ENCODE peak calls at places on chromosome 21, in eight cellular contexts. D is HCT116, R is neural progenitor cell, F is hepatocyte, U is GM23338, M is PC-3, K is A673, G is keratinocyte. Q is an unnamed sample.

GRCh38 chr21:34715518-34715917 is 46.7 kb downstream of the CLIC6 start:
- DNase-seq in D (no peak), R (no peak), F (no peak), U (no peak), M (no peak), K (peak), G (no peak), Q (no peak)

GRCh38 chr21:25457946-25458345 is 149.3 kb downstream of the MRPL39 start:
- DNase-seq in D (no peak), R (no peak), F (no peak), U (no peak), M (no peak), K (no peak), G (no peak), Q (no peak)

GRCh38 chr21:39568380-39568779 is 44.4 kb upstream of the B3GALT5 start:
- DNase-seq in D (no peak), R (no peak), F (no peak), U (no peak), M (no peak), K (no peak), G (no peak), Q (no peak)

GRCh38 chr21:39204134-39204533 is 20.9 kb upstream of the PSMG1 start:
- DNase-seq in D (no peak), R (no peak), F (no peak), U (no peak), M (no peak), K (no peak), G (no peak), Q (no peak)

GRCh38 chr21:43775795-43776430 is at the start of gene CSTB:
- DNase-seq in D (peak), R (peak), F (peak), U (peak), M (peak), K (peak), G (no peak), Q (no peak)

GRCh38 chr21:24290151-24290833 is 1317.0 kb downstream of the MRPL39 start:
- DNase-seq in D (no peak), R (no peak), F (no peak), U (no peak), M (no peak), K (no peak), G (no peak), Q (no peak)

GRCh38 chr21:38875694-38876492 is 70.2 kb downstream of the ETS2 start:
- DNase-seq in D (no peak), R (no peak), F (no peak), U (no peak), M (no peak), K (no peak), G (no peak), Q (no peak)

GRCh38 chr21:18340387-18340942 is 63.1 kb downstream of the TMPRSS15 start:
- DNase-seq in D (no peak), R (no peak), F (no peak), U (no peak), M (peak), K (no peak), G (no peak), Q (no peak)

GRCh38 chr21:37862536-37862935 is 53.7 kb downstream of the KCNJ6 start:
- DNase-seq in D (no peak), R (peak), F (peak), U (peak), M (peak), K (no peak), G (no peak), Q (no peak)

GRCh38 chr21:18245493-18245967 is 897 bp downstream of the CHODL start:
- DNase-seq in D (no peak), R (peak), F (peak), U (no peak), M (no peak), K (no peak), G (no peak), Q (no peak)

GRCh38 chr21:30924171-30924680 is 42.8 kb upstream of the KRTAP11-1 start:
- DNase-seq in D (no peak), R (no peak), F (peak), U (no peak), M (no peak), K (no peak), G (no peak), Q (no peak)

GRCh38 chr21:46171585-46171984 is 12.7 kb downstream of the SPATC1L start:
- DNase-seq in D (no peak), R (no peak), F (no peak), U (no peak), M (no peak), K (no peak), G (no peak), Q (no peak)

GRCh38 chr21:31687108-31687507 is 27.6 kb downstream of the SOD1 start:
- DNase-seq in D (no peak), R (no peak), F (no peak), U (no peak), M (no peak), K (no peak), G (no peak), Q (no peak)

GRCh38 chr21:46325073-46325912 is 1.3 kb downstream of the PCNT start:
- DNase-seq in D (peak), R (peak), F (peak), U (peak), M (peak), K (peak), G (no peak), Q (peak)

GRCh38 chr21:25428537-25428936 is 178.7 kb downstream of the MRPL39 start:
- DNase-seq in D (no peak), R (no peak), F (no peak), U (no peak), M (no peak), K (no peak), G (no peak), Q (no peak)

GRCh38 chr21:17538576-17538975 is 25.7 kb downstream of the CXADR start:
- DNase-seq in D (no peak), R (no peak), F (no peak), U (no peak), M (no peak), K (no peak), G (no peak), Q (no peak)

GRCh38 chr21:16186742-16187141 is 457.0 kb downstream of the USP25 start:
- DNase-seq in D (no peak), R (no peak), F (no peak), U (no peak), M (no peak), K (no peak), G (no peak), Q (no peak)

GRCh38 chr21:39047046-39047445 is 136.2 kb downstream of the PSMG1 start:
- DNase-seq in D (no peak), R (no peak), F (no peak), U (no peak), M (no peak), K (no peak), G (no peak), Q (no peak)

GRCh38 chr21:39137248-39138186 is 45.7 kb downstream of the PSMG1 start:
- DNase-seq in D (no peak), R (peak), F (peak), U (peak), M (peak), K (no peak), G (no peak), Q (no peak)

GRCh38 chr21:16419188-16419874 is 689.5 kb downstream of the USP25 start:
- DNase-seq in D (no peak), R (peak), F (peak), U (peak), M (no peak), K (no peak), G (no peak), Q (no peak)

GRCh38 chr21:31804008-31804394 is 68.8 kb upstream of the HUNK start:
- DNase-seq in D (no peak), R (no peak), F (no peak), U (no peak), M (no peak), K (no peak), G (no peak), Q (no peak)

GRCh38 chr21:39094087-39094785 is 89.0 kb downstream of the PSMG1 start:
- DNase-seq in D (no peak), R (no peak), F (no peak), U (no peak), M (no peak), K (no peak), G (no peak), Q (no peak)

GRCh38 chr21:38619865-38620513 is 121.7 kb upstream of the ERG start:
- DNase-seq in D (no peak), R (no peak), F (no peak), U (no peak), M (peak), K (no peak), G (no peak), Q (no peak)

GRCh38 chr21:35195232-35195631 is 146.1 kb upstream of the RUNX1 start:
- DNase-seq in D (no peak), R (no peak), F (no peak), U (no peak), M (peak), K (no peak), G (no peak), Q (no peak)

GRCh38 chr21:31132574-31133242 is 94.4 kb upstream of the KRTAP19-8 start:
- DNase-seq in D (no peak), R (no peak), F (no peak), U (no peak), M (no peak), K (no peak), G (no peak), Q (no peak)

GRCh38 chr21:14121719-14122118 is 89.0 kb downstream of the LIPI start:
- DNase-seq in D (no peak), R (no peak), F (no peak), U (no peak), M (no peak), K (no peak), G (no peak), Q (no peak)

GRCh38 chr21:17660862-17661261 is 48.2 kb upstream of the BTG3 start:
- DNase-seq in D (no peak), R (no peak), F (no peak), U (no peak), M (no peak), K (no peak), G (no peak), Q (no peak)

GRCh38 chr21:22554690-22555316 is 1556.6 kb downstream of the NCAM2 start:
- DNase-seq in D (no peak), R (no peak), F (no peak), U (no peak), M (no peak), K (peak), G (no peak), Q (no peak)

GRCh38 chr21:46227811-46228344 is 696 bp downstream of the LSS start:
- DNase-seq in D (no peak), R (peak), F (peak), U (peak), M (no peak), K (no peak), G (no peak), Q (no peak)

GRCh38 chr21:15005391-15005790 is 59.4 kb downstream of the NRIP1 start:
- DNase-seq in D (no peak), R (peak), F (no peak), U (peak), M (no peak), K (no peak), G (no peak), Q (no peak)

GRCh38 chr21:39184050-39184980 is 1.1 kb upstream of the PSMG1 start:
- DNase-seq in D (no peak), R (no peak), F (no peak), U (no peak), M (peak), K (peak), G (no peak), Q (no peak)

GRCh38 chr21:46264690-46265144 is 20.7 kb downstream of the MCM3AP start:
- DNase-seq in D (no peak), R (no peak), F (no peak), U (peak), M (no peak), K (no peak), G (no peak), Q (no peak)

GRCh38 chr21:46157987-46158451 is 2.6 kb upstream of the FTCD start:
- DNase-seq in D (no peak), R (no peak), F (peak), U (no peak), M (no peak), K (no peak), G (no peak), Q (no peak)

GRCh38 chr21:38773108-38774061 is 32.3 kb upstream of the ETS2 start:
- DNase-seq in D (peak), R (no peak), F (peak), U (no peak), M (peak), K (peak), G (peak), Q (peak)

GRCh38 chr21:31176080-31176551 is 137.8 kb upstream of the KRTAP19-8 start:
- DNase-seq in D (no peak), R (no peak), F (no peak), U (no peak), M (no peak), K (no peak), G (no peak), Q (no peak)

GRCh38 chr21:35438643-35439404 is 389.7 kb upstream of the RUNX1 start:
- DNase-seq in D (no peak), R (no peak), F (peak), U (no peak), M (no peak), K (no peak), G (no peak), Q (no peak)

GRCh38 chr21:39175154-39175553 is 8.1 kb downstream of the PSMG1 start:
- DNase-seq in D (no peak), R (no peak), F (peak), U (peak), M (peak), K (peak), G (no peak), Q (no peak)

GRCh38 chr21:38979271-38980196 is 173.8 kb downstream of the ETS2 start:
- DNase-seq in D (no peak), R (peak), F (peak), U (peak), M (peak), K (no peak), G (no peak), Q (peak)

GRCh38 chr21:43634618-43635017 is 24.7 kb downstream of the HSF2BP start:
- DNase-seq in D (no peak), R (no peak), F (no peak), U (no peak), M (no peak), K (no peak), G (no peak), Q (no peak)

GRCh38 chr21:33641339-33642026 is at the start of gene CRYZL1:
- DNase-seq in D (peak), R (peak), F (peak), U (peak), M (peak), K (peak), G (peak), Q (peak)

GRCh38 chr21:33642027-33642895 is at the start of gene ITSN1:
- DNase-seq in D (peak), R (peak), F (peak), U (peak), M (peak), K (peak), G (peak), Q (peak)

GRCh38 chr21:33643658-33644311 is 1.5 kb downstream of the ITSN1 start:
- DNase-seq in D (no peak), R (peak), F (peak), U (peak), M (peak), K (peak), G (no peak), Q (no peak)

GRCh38 chr21:33644383-33645074 is 2.2 kb downstream of the ITSN1 start:
- DNase-seq in D (no peak), R (peak), F (peak), U (peak), M (peak), K (peak), G (no peak), Q (no peak)

GRCh38 chr21:33642896-33643657 is 776 bp downstream of the ITSN1 start:
- DNase-seq in D (no peak), R (peak), F (peak), U (peak), M (peak), K (peak), G (no peak), Q (peak)
- TF ChIP-seq EZH2 in D (no peak), R (no peak), F (no peak), U (no peak), M (no peak), K (no peak), G (no peak), Q (no peak)

DNA sequence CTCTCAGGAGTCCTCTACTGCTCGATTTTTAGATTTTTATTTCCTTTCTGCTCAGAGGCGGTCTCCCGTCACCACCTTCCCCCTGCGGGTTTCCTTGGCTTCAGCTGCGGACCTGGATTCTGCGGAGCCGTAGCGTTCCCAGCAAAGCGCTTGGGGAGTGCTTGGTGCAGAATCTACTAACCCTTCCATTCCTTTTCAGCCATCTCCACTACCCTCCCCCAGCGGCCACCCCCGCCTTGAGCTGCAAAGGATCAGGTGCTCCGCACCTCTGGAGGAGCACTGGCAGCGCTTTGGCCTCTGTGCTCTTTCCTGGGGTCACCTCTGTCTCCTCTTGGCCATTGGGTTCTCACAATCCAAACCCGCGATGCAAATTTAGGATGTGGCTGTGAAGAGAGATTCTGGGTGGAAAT is 3.8 kb downstream of the OLIG2 start:
- DNase-seq in D (no peak), R (peak), F (no peak), U (peak), M (no peak), K (no peak), G (no peak), Q (no peak)
- TF ChIP-seq EZH2 in D (no peak), R (peak), F (no peak), U (no peak), M (no peak), K (peak), G (no peak), Q (no peak)

DNA sequence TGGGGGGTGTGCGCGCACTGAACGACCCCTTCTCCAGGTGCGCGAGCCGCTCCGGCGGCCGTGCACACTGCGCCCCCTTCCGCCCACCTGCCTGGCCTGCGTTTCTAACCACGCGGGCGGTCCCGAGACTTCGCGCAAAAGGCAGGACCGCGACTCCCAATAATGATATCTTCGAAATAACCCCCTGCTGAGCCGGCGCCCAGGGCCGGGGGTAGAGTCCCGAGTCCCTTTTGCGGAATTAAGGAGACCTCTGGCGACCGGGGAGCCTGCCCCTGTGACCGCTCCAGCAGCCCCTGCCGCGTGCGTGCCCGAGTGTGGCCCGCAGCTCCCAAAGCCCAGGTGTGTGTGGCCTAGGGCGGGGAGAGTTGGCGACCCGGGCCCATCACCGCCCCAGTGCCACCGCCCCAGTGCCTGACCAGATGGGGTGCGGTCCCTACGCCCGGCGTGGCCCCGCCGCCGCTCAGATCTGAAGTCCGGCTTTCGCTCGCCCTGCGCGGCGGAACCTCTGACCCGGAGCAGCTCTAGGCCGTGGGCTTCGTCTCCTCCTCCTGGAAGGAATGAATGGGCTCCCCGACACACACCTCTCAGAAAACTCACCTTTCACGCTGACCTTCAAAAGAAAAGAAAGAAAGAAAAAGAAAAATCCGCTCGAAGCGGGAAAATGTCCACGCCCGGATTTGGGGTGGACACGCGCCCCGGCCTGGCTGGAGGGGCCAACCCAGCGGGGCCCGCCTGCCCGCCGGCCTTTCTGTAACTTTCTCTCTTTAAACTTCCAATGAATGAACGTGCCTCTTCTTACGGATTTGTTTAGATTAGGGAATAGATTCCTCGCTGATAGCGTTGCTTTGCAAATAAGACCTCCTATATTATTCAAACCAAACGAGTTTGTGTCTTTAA is 5.5 kb upstream of the SIM2 start:
- DNase-seq in D (no peak), R (peak), F (no peak), U (peak), M (no peak), K (no peak), G (no peak), Q (no peak)
- TF ChIP-seq EZH2 in D (no peak), R (peak), F (peak), U (peak), M (no peak), K (no peak), G (peak), Q (no peak)

GRCh38 chr21:44931501-44932365 is 8.1 kb upstream of the SLX9 start:
- DNase-seq in D (no peak), R (no peak), F (no peak), U (no peak), M (peak), K (peak), G (no peak), Q (no peak)

GRCh38 chr21:44930543-44930981 is 9.3 kb upstream of the SLX9 start:
- DNase-seq in D (no peak), R (no peak), F (no peak), U (no peak), M (peak), K (peak), G (no peak), Q (no peak)

GRCh38 chr21:44929242-44929798 is 8.6 kb upstream of the ITGB2 start:
- DNase-seq in D (no peak), R (no peak), F (no peak), U (no peak), M (peak), K (no peak), G (no peak), Q (no peak)

GRCh38 chr21:44931137-44931500 is 8.7 kb upstream of the SLX9 start:
- DNase-seq in D (no peak), R (no peak), F (no peak), U (peak), M (peak), K (peak), G (no peak), Q (no peak)

GRCh38 chr21:44929799-44930542 is 9.3 kb upstream of the ITGB2 start:
- DNase-seq in D (no peak), R (no peak), F (no peak), U (no peak), M (no peak), K (no peak), G (no peak), Q (no peak)
- TF ChIP-seq EZH2 in D (no peak), R (no peak), F (no peak), U (peak), M (no peak), K (no peak), G (no peak), Q (no peak)

DNA sequence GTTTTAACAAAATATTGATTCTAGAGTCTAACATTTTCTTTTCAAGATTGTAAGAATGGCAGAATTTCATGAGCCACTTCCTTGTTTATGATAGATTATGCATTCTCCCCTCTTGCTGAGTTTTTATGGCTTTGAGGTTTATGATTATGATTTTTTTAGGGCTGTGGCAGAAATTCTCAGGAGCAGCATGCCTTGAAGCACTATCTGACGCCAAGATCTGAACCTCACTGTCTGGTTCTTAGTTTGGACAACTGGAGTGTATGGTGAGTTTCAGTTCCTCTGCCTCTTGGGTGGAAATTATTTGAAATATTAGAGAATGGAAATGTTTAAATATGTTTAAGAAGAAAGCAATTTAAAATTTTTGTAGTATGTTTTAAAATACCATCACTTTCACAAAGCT is 10.2 kb downstream of the USP16 start:
- DNase-seq in D (no peak), R (no peak), F (no peak), U (no peak), M (no peak), K (no peak), G (no peak), Q (no peak)
- TF ChIP-seq EZH2 in D (no peak), R (no peak), F (no peak), U (no peak), M (no peak), K (no peak), G (no peak), Q (no peak)

Q was measured in PC-9.